ENCODE peak calls at places on chromosomes 13 and 19, in seven cellular contexts. One of them, this sample, is unnamed.
A peak's percentile ranks its signal among the peaks of the same experiment; 100 is the strongest.

GRCh38 chr13:35139591-35139990 is 197.5 kb downstream of the NBEA start:
- DNase-seq in upper lobe of left lung: no peak
- DNase-seq in IMR-90: peak; percentile 31
- DNase-seq in lower lobe of right lung: no peak
- DNase-seq in thoracic aorta: no peak
- DNase-seq in uterus: no peak
- DNase-seq in A549: no peak
- DNase-seq in this sample: no peak

GRCh38 chr13:33251131-33251629 is 34.4 kb downstream of the STARD13 start:
- DNase-seq in upper lobe of left lung: no peak
- DNase-seq in IMR-90: peak; percentile 99
- DNase-seq in lower lobe of right lung: no peak
- DNase-seq in thoracic aorta: peak; percentile 12
- DNase-seq in uterus: peak; percentile 66
- DNase-seq in A549: no peak
- DNase-seq in this sample: no peak

GRCh38 chr19:32543107-32543900 is 37.7 kb upstream of the PDCD5 start:
- DNase-seq in upper lobe of left lung: no peak
- DNase-seq in IMR-90: peak; percentile 6
- DNase-seq in lower lobe of right lung: no peak
- DNase-seq in thoracic aorta: no peak
- DNase-seq in uterus: no peak
- DNase-seq in A549: peak; percentile 29
- DNase-seq in this sample: no peak

GRCh38 chr13:24348385-24348784 is 39.0 kb downstream of the C1QTNF9 start:
- DNase-seq in upper lobe of left lung: no peak
- DNase-seq in IMR-90: no peak
- DNase-seq in lower lobe of right lung: no peak
- DNase-seq in thoracic aorta: no peak
- DNase-seq in uterus: no peak
- DNase-seq in A549: no peak
- DNase-seq in this sample: no peak

GRCh38 chr13:20489185-20489820 is 36.4 kb downstream of the CRYL1 start:
- DNase-seq in upper lobe of left lung: no peak
- DNase-seq in IMR-90: peak; percentile 62
- DNase-seq in lower lobe of right lung: no peak
- DNase-seq in thoracic aorta: no peak
- DNase-seq in uterus: peak; percentile 31
- DNase-seq in A549: no peak
- DNase-seq in this sample: peak; percentile 25

GRCh38 chr13:106524108-106524507 is 11.4 kb downstream of the EFNB2 start:
- DNase-seq in upper lobe of left lung: no peak
- DNase-seq in IMR-90: no peak
- DNase-seq in lower lobe of right lung: no peak
- DNase-seq in thoracic aorta: no peak
- DNase-seq in uterus: no peak
- DNase-seq in A549: no peak
- DNase-seq in this sample: no peak

GRCh38 chr13:79435549-79435948 is 29.5 kb upstream of the RBM26 start:
- DNase-seq in upper lobe of left lung: no peak
- DNase-seq in IMR-90: peak; percentile 68
- DNase-seq in lower lobe of right lung: no peak
- DNase-seq in thoracic aorta: no peak
- DNase-seq in uterus: no peak
- DNase-seq in A549: peak; percentile 35
- DNase-seq in this sample: no peak

GRCh38 chr13:24168392-24168750 is 7.9 kb downstream of the SPATA13 start:
- DNase-seq in upper lobe of left lung: no peak
- DNase-seq in IMR-90: no peak
- DNase-seq in lower lobe of right lung: no peak
- DNase-seq in thoracic aorta: no peak
- DNase-seq in uterus: no peak
- DNase-seq in A549: no peak
- DNase-seq in this sample: no peak

GRCh38 chr19:8334458-8335342 is 8.4 kb downstream of the KANK3 start:
- DNase-seq in upper lobe of left lung: peak; percentile 63
- DNase-seq in IMR-90: peak; percentile 74
- DNase-seq in lower lobe of right lung: peak; percentile 73
- DNase-seq in thoracic aorta: no peak
- DNase-seq in uterus: no peak
- DNase-seq in A549: peak; percentile 84
- DNase-seq in this sample: no peak

GRCh38 chr19:6161271-6161850 is 25.9 kb downstream of the ACSBG2 start:
- DNase-seq in upper lobe of left lung: peak; percentile 26
- DNase-seq in IMR-90: no peak
- DNase-seq in lower lobe of right lung: peak; percentile 68
- DNase-seq in thoracic aorta: no peak
- DNase-seq in uterus: peak; percentile 58
- DNase-seq in A549: peak; percentile 48
- DNase-seq in this sample: no peak

GRCh38 chr13:99465454-99465853 is 35.8 kb upstream of the TM9SF2 start:
- DNase-seq in upper lobe of left lung: no peak
- DNase-seq in IMR-90: no peak
- DNase-seq in lower lobe of right lung: no peak
- DNase-seq in thoracic aorta: no peak
- DNase-seq in uterus: no peak
- DNase-seq in A549: no peak
- DNase-seq in this sample: no peak

GRCh38 chr19:31342926-31343325 is 6.3 kb downstream of the TSHZ3 start:
- DNase-seq in upper lobe of left lung: no peak
- DNase-seq in IMR-90: no peak
- DNase-seq in lower lobe of right lung: no peak
- DNase-seq in thoracic aorta: no peak
- DNase-seq in uterus: no peak
- DNase-seq in A549: no peak
- DNase-seq in this sample: no peak

GRCh38 chr19:35144600-35145436 is 1.8 kb downstream of the FXYD7 start:
- DNase-seq in upper lobe of left lung: no peak
- DNase-seq in IMR-90: no peak
- DNase-seq in lower lobe of right lung: no peak
- DNase-seq in thoracic aorta: no peak
- DNase-seq in uterus: no peak
- DNase-seq in A549: peak; percentile 92
- DNase-seq in this sample: no peak

GRCh38 chr13:33353210-33353609 is 67.7 kb upstream of the STARD13 start:
- DNase-seq in upper lobe of left lung: peak; percentile 82
- DNase-seq in IMR-90: no peak
- DNase-seq in lower lobe of right lung: peak; percentile 82
- DNase-seq in thoracic aorta: no peak
- DNase-seq in uterus: no peak
- DNase-seq in A549: no peak
- DNase-seq in this sample: peak; percentile 84

GRCh38 chr19:36009220-36009619 is 607 bp upstream of the SYNE4 start:
- DNase-seq in upper lobe of left lung: peak; percentile 74
- DNase-seq in IMR-90: peak; percentile 48
- DNase-seq in lower lobe of right lung: peak; percentile 82
- DNase-seq in thoracic aorta: no peak
- DNase-seq in uterus: peak; percentile 60
- DNase-seq in A549: peak; percentile 58
- DNase-seq in this sample: peak; percentile 88

GRCh38 chr13:51644649-51645048 is 60.4 kb downstream of the WDFY2 start:
- DNase-seq in upper lobe of left lung: no peak
- DNase-seq in IMR-90: peak; percentile 21
- DNase-seq in lower lobe of right lung: no peak
- DNase-seq in thoracic aorta: no peak
- DNase-seq in uterus: no peak
- DNase-seq in A549: peak; percentile 28
- DNase-seq in this sample: no peak

GRCh38 chr13:28012383-28012782 is 23.9 kb upstream of the URAD start:
- DNase-seq in upper lobe of left lung: no peak
- DNase-seq in IMR-90: peak; percentile 59
- DNase-seq in lower lobe of right lung: no peak
- DNase-seq in thoracic aorta: no peak
- DNase-seq in uterus: no peak
- DNase-seq in A549: peak; percentile 9
- DNase-seq in this sample: no peak

GRCh38 chr19:41218249-41218614 is 791 bp upstream of the AXL start:
- DNase-seq in upper lobe of left lung: no peak
- DNase-seq in IMR-90: no peak
- DNase-seq in lower lobe of right lung: no peak
- DNase-seq in thoracic aorta: no peak
- DNase-seq in uterus: no peak
- DNase-seq in A549: no peak
- DNase-seq in this sample: no peak

GRCh38 chr19:661427-662196 is 1.4 kb downstream of the RNF126 start:
- DNase-seq in upper lobe of left lung: peak; percentile 51
- DNase-seq in IMR-90: no peak
- DNase-seq in lower lobe of right lung: no peak
- DNase-seq in thoracic aorta: no peak
- DNase-seq in uterus: no peak
- DNase-seq in A549: no peak
- DNase-seq in this sample: no peak

GRCh38 chr13:27245610-27246009 is 5.7 kb upstream of the RPL21 start:
- DNase-seq in upper lobe of left lung: no peak
- DNase-seq in IMR-90: no peak
- DNase-seq in lower lobe of right lung: no peak
- DNase-seq in thoracic aorta: no peak
- DNase-seq in uterus: no peak
- DNase-seq in A549: no peak
- DNase-seq in this sample: no peak

GRCh38 chr13:60759499-60759898 is 362.5 kb downstream of the TDRD3 start:
- DNase-seq in upper lobe of left lung: peak; percentile 22
- DNase-seq in IMR-90: no peak
- DNase-seq in lower lobe of right lung: no peak
- DNase-seq in thoracic aorta: no peak
- DNase-seq in uterus: no peak
- DNase-seq in A549: peak; percentile 3
- DNase-seq in this sample: no peak

GRCh38 chr13:93003531-93003930 is 223.1 kb upstream of the GPC6 start:
- DNase-seq in upper lobe of left lung: no peak
- DNase-seq in IMR-90: no peak
- DNase-seq in lower lobe of right lung: no peak
- DNase-seq in thoracic aorta: no peak
- DNase-seq in uterus: no peak
- DNase-seq in A549: no peak
- DNase-seq in this sample: no peak

GRCh38 chr13:89627991-89628390 is 1719.5 kb upstream of the MIR17HG start:
- DNase-seq in upper lobe of left lung: no peak
- DNase-seq in IMR-90: no peak
- DNase-seq in lower lobe of right lung: no peak
- DNase-seq in thoracic aorta: no peak
- DNase-seq in uterus: no peak
- DNase-seq in A549: no peak
- DNase-seq in this sample: no peak

GRCh38 chr19:33664744-33665143 is 43.0 kb downstream of the CHST8 start:
- DNase-seq in upper lobe of left lung: no peak
- DNase-seq in IMR-90: no peak
- DNase-seq in lower lobe of right lung: no peak
- DNase-seq in thoracic aorta: no peak
- DNase-seq in uterus: no peak
- DNase-seq in A549: no peak
- DNase-seq in this sample: no peak
- H3K4me1 ChIP-seq in upper lobe of left lung: no peaks in the 10 kb centered on the region
- H3K4me1 ChIP-seq in IMR-90: no peaks in the 10 kb centered on the region
- H3K4me1 ChIP-seq in lower lobe of right lung: no peaks in the 10 kb centered on the region
- H3K4me1 ChIP-seq in thoracic aorta: no peaks in the 10 kb centered on the region
- H3K4me1 ChIP-seq in uterus: no peaks in the 10 kb centered on the region
- H3K4me1 ChIP-seq in A549: no peaks in the 10 kb centered on the region
- H3K4me1 ChIP-seq in this sample: no peaks in the 10 kb centered on the region

GRCh38 chr13:66704110-66704509 is 526.0 kb downstream of the PCDH9 start:
- DNase-seq in upper lobe of left lung: no peak
- DNase-seq in IMR-90: no peak
- DNase-seq in lower lobe of right lung: no peak
- DNase-seq in thoracic aorta: no peak
- DNase-seq in uterus: no peak
- DNase-seq in A549: no peak
- DNase-seq in this sample: no peak
- H3K9me3 ChIP-seq in upper lobe of left lung: no peaks in the 10 kb centered on the region
- H3K9me3 ChIP-seq in IMR-90: no peaks in the 10 kb centered on the region
- H3K9me3 ChIP-seq in lower lobe of right lung: no peaks in the 10 kb centered on the region
- H3K9me3 ChIP-seq in thoracic aorta: no peaks in the 10 kb centered on the region
- H3K9me3 ChIP-seq in uterus: no peaks in the 10 kb centered on the region
- H3K9me3 ChIP-seq in A549: no peaks in the 10 kb centered on the region
- H3K9me3 ChIP-seq in this sample: no peaks in the 10 kb centered on the region

DNA sequence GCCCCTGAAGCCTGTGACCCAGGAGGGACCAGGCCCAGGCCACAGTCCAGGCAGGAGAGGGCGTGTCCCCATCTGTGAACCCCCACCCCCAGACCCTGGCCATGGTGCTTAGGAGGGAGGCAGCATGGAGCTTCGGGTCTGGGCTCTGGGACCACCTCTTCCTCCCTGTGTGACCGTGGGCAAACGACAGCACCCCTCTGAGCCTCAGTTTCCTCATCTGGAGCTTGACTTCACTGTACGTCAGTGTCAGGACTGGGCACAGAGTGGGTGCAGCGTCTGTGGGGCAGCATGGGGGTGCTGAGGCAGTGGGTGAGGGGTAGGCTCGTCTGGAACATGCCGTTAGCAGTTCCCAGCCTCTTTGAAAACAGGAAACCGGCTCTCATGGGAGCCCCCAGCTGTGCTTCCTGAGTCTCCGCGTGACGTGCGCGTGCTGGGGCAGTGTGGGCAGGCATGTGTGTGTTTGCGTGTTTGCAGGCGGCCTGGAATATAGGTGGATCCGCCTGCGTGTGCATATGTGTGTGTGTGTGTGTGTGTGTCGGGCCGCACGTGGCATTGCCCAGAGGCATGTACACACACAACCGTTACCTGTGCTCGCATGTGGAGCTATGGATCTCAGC is 15.7 kb downstream of the ARRDC2 start:
- DNase-seq in upper lobe of left lung: peak; percentile 91
- DNase-seq in IMR-90: no peak
- DNase-seq in lower lobe of right lung: peak; percentile 90
- DNase-seq in thoracic aorta: no peak
- DNase-seq in uterus: peak; percentile 78
- DNase-seq in A549: no peak
- DNase-seq in this sample: peak; percentile 94
- H3K27ac ChIP-seq in upper lobe of left lung: peak overlapping the region; percentile 93
- H3K27ac ChIP-seq in IMR-90: no peak overlapping the region
- H3K27ac ChIP-seq in lower lobe of right lung: peak overlapping the region; percentile 90
- H3K27ac ChIP-seq in thoracic aorta: peak overlapping the region; percentile 93
- H3K27ac ChIP-seq in uterus: peak overlapping the region; percentile 85
- H3K27ac ChIP-seq in A549: peak overlapping the region; percentile 91
- H3K27ac ChIP-seq in this sample: peak overlapping the region; percentile 83

GRCh38 chr19:47418595-47419036 is 711 bp downstream of the MEIS3 start:
- DNase-seq in upper lobe of left lung: no peak
- DNase-seq in IMR-90: no peak
- DNase-seq in lower lobe of right lung: no peak
- DNase-seq in thoracic aorta: no peak
- DNase-seq in uterus: no peak
- DNase-seq in A549: no peak
- DNase-seq in this sample: no peak

GRCh38 chr19:47417746-47418594 is 1.4 kb downstream of the MEIS3 start:
- DNase-seq in upper lobe of left lung: no peak
- DNase-seq in IMR-90: peak; percentile 18
- DNase-seq in lower lobe of right lung: peak; percentile 9
- DNase-seq in thoracic aorta: no peak
- DNase-seq in uterus: no peak
- DNase-seq in A549: no peak
- DNase-seq in this sample: no peak

GRCh38 chr19:47417107-47417745 is 2.1 kb downstream of the MEIS3 start:
- DNase-seq in upper lobe of left lung: no peak
- DNase-seq in IMR-90: no peak
- DNase-seq in lower lobe of right lung: peak; percentile 30
- DNase-seq in thoracic aorta: no peak
- DNase-seq in uterus: no peak
- DNase-seq in A549: no peak
- DNase-seq in this sample: no peak

GRCh38 chr19:47419789-47420188 is 462 bp upstream of the MEIS3 start:
- DNase-seq in upper lobe of left lung: no peak
- DNase-seq in IMR-90: no peak
- DNase-seq in lower lobe of right lung: no peak
- DNase-seq in thoracic aorta: no peak
- DNase-seq in uterus: no peak
- DNase-seq in A549: no peak
- DNase-seq in this sample: no peak

GRCh38 chr19:47419037-47419783 is at the start of gene MEIS3:
- DNase-seq in upper lobe of left lung: no peak
- DNase-seq in IMR-90: no peak
- DNase-seq in lower lobe of right lung: no peak
- DNase-seq in thoracic aorta: no peak
- DNase-seq in uterus: no peak
- DNase-seq in A549: peak; percentile 55
- DNase-seq in this sample: no peak
- H3K4me1 ChIP-seq in upper lobe of left lung: peaks cover 32% of the 10 kb centered on the region
- H3K4me1 ChIP-seq in IMR-90: peaks cover 9% of the 10 kb centered on the region
- H3K4me1 ChIP-seq in lower lobe of right lung: peaks cover 6% of the 10 kb centered on the region
- H3K4me1 ChIP-seq in thoracic aorta: no peaks in the 10 kb centered on the region
- H3K4me1 ChIP-seq in uterus: peaks cover 10% of the 10 kb centered on the region
- H3K4me1 ChIP-seq in A549: peaks cover 46% of the 10 kb centered on the region
- H3K4me1 ChIP-seq in this sample: peaks cover 32% of the 10 kb centered on the region